ENCODE peak calls at places on chromosomes 2 and 18, in eight cellular contexts. B, P, T, L, O, F, N and R are unnamed samples.

GRCh38 chr2:42794271-42795046 is 2.1 kb upstream of the HAAO start:
- DNase-seq in F (no peak), L (peak; percentile 30), O (no peak), B (no peak), P (no peak), T (peak; percentile 25), N (no peak), R (peak; percentile 9)

GRCh38 chr2:218605438-218605837 is 2.3 kb upstream of the PLCD4 start:
- DNase-seq in N (peak; percentile 34), F (peak; percentile 94), B (no peak), O (no peak), T (peak; percentile 33), P (no peak), L (peak; percentile 63), R (peak; percentile 21)

GRCh38 chr2:65868177-65868576 is 435.8 kb upstream of the SPRED2 start:
- DNase-seq in L (no peak), P (no peak), T (no peak), N (no peak), O (no peak), B (no peak), F (no peak), R (no peak)

GRCh38 chr2:5748941-5749731 is 57.0 kb downstream of the SOX11 start:
- DNase-seq in L (no peak), P (no peak), O (no peak), B (no peak), F (no peak), N (no peak), T (no peak), R (no peak)

GRCh38 chr18:62258606-62259005 is 66.5 kb upstream of the TNFRSF11A start:
- DNase-seq in L (no peak), B (no peak), N (no peak), P (no peak), F (no peak), T (no peak), O (no peak), R (no peak)

GRCh38 chr2:64482765-64483504 is 29.0 kb downstream of the LGALSL start:
- DNase-seq in O (no peak), T (peak; percentile 70), F (peak; percentile 8), N (no peak), L (peak; percentile 9), B (no peak), P (no peak), R (peak; percentile 69)

GRCh38 chr2:45709137-45709536 is 57.7 kb downstream of the PRKCE start:
- DNase-seq in P (no peak), F (no peak), N (no peak), B (no peak), L (no peak), O (no peak), T (no peak), R (no peak)

GRCh38 chr18:25113081-25113480 is 238.9 kb downstream of the ZNF521 start:
- DNase-seq in L (no peak), T (no peak), F (no peak), O (no peak), N (no peak), P (no peak), B (no peak), R (no peak)